ENCODE peak calls at places on chromosome 2, in seven cellular contexts. V is right atrium auricular region, X is SK-N-SH, M is kidney, S is colonic mucosa, Y is adrenal gland, N is spleen. L is an unnamed sample. For H3K4me1, the result is how much of the 10 kb centered on the place peaks cover.

GRCh38 chr2:237210763-237211162 is 125.1 kb downstream of the COPS8 start:
- DNase-seq in V (peak), X (no peak), M (no peak), Y (no peak), S (no peak), N (no peak), L (no peak)

GRCh38 chr2:73111300-73112025 is 1.3 kb downstream of the RAB11FIP5 start:
- DNase-seq in S (peak), N (peak), X (no peak), V (no peak), Y (peak), M (peak), L (peak)

GRCh38 chr2:13014783-13015182 is 298.0 kb downstream of the TRIB2 start:
- DNase-seq in V (no peak), Y (no peak), N (no peak), X (peak), M (no peak), S (no peak), L (no peak)

GRCh38 chr2:148058641-148059040 is 37.8 kb downstream of the MBD5 start:
- DNase-seq in M (no peak), N (no peak), X (no peak), Y (no peak), S (no peak), V (no peak), L (no peak)

GRCh38 chr2:26607698-26608097 is 33.5 kb downstream of the CIB4 start:
- DNase-seq in M (no peak), X (no peak), V (no peak), S (no peak), N (peak), Y (no peak), L (no peak)

GRCh38 chr2:237126519-237126918 is 40.8 kb downstream of the COPS8 start:
- DNase-seq in M (no peak), S (no peak), X (no peak), Y (no peak), V (no peak), N (no peak), L (no peak)

GRCh38 chr2:174012347-174013309 is 47.5 kb upstream of the SP3 start:
- DNase-seq in S (peak), Y (peak), M (peak), X (no peak), V (peak), N (peak), L (peak)

GRCh38 chr2:217634871-217635270 is 367.9 kb downstream of the TNS1 start:
- DNase-seq in Y (no peak), M (no peak), X (no peak), S (no peak), N (no peak), V (no peak), L (no peak)

GRCh38 chr2:205169453-205169852 is 512.8 kb upstream of the NRP2 start:
- DNase-seq in M (no peak), N (no peak), Y (no peak), X (no peak), V (no peak), S (no peak), L (no peak)

GRCh38 chr2:134401081-134401497 is 147.2 kb downstream of the MGAT5 start:
- DNase-seq in S (no peak), X (peak), V (peak), N (no peak), M (no peak), Y (no peak), L (peak)

GRCh38 chr2:197369228-197369945 is 58.8 kb upstream of the ANKRD44 start:
- DNase-seq in Y (no peak), N (no peak), V (no peak), M (no peak), X (no peak), S (no peak), L (no peak)

GRCh38 chr2:147829106-147829505 is 15.7 kb upstream of the ACVR2A start:
- DNase-seq in M (no peak), Y (no peak), S (no peak), N (no peak), X (no peak), V (no peak), L (no peak)

GRCh38 chr2:238155051-238155760 is 3.6 kb upstream of the ERFE start:
- DNase-seq in S (peak), Y (peak), V (peak), N (no peak), M (peak), X (no peak), L (peak)

GRCh38 chr2:71665168-71666093 is 212.1 kb downstream of the DYSF start:
- DNase-seq in Y (no peak), V (peak), M (peak), X (no peak), S (no peak), N (peak), L (peak)

GRCh38 chr2:142100139-142100873 is 30.5 kb downstream of the LRP1B start:
- DNase-seq in Y (no peak), X (no peak), V (no peak), S (no peak), M (no peak), N (no peak), L (no peak)

GRCh38 chr2:224956706-224957105 is 85.6 kb downstream of the DOCK10 start:
- DNase-seq in Y (no peak), N (no peak), X (no peak), S (no peak), M (no peak), V (no peak), L (no peak)
- H3K4me1 ChIP-seq in Y (under half), N (half or more), X (under half), S (under half), M (under half), V (under half), L (under half)

GRCh38 chr2:158125756-158126498 is 24.3 kb downstream of the UPP2 start:
- DNase-seq in S (no peak), M (no peak), X (no peak), Y (no peak), V (no peak), N (no peak), L (no peak)
- H3K4me1 ChIP-seq in S (under half), M (under half), X (under half), Y (under half), V (under half), N (under half), L (under half)

GRCh38 chr2:673615-674318 is 3.4 kb downstream of the TMEM18 start:
- DNase-seq in Y (no peak), X (no peak), S (no peak), V (no peak), M (no peak), N (no peak), L (no peak)
- H3K4me1 ChIP-seq in Y (under half), X (under half), S (under half), V (under half), M (under half), N (under half), L (under half)

GRCh38 chr2:160405077-160405865 is 88.3 kb downstream of the RBMS1 start:
- DNase-seq in V (no peak), N (no peak), M (no peak), X (no peak), Y (no peak), S (no peak), L (no peak)

GRCh38 chr2:160399880-160400279 is 93.7 kb downstream of the RBMS1 start:
- DNase-seq in S (no peak), N (no peak), Y (no peak), X (no peak), V (no peak), M (no peak), L (no peak)

GRCh38 chr2:160402498-160402897 is 91.1 kb downstream of the RBMS1 start:
- DNase-seq in S (no peak), N (no peak), Y (no peak), X (no peak), V (no peak), M (no peak), L (no peak)

GRCh38 chr2:160402997-160403979 is 90.3 kb downstream of the RBMS1 start:
- DNase-seq in V (no peak), Y (no peak), X (no peak), S (no peak), M (no peak), N (no peak), L (no peak)

GRCh38 chr2:160401895-160402294 is 91.7 kb downstream of the RBMS1 start:
- DNase-seq in V (no peak), Y (no peak), N (no peak), M (no peak), X (no peak), S (no peak), L (no peak)
- H3K4me1 ChIP-seq in V (under half), Y (half or more), N (half or more), M (under half), X (under half), S (under half), L (under half)

DNA sequence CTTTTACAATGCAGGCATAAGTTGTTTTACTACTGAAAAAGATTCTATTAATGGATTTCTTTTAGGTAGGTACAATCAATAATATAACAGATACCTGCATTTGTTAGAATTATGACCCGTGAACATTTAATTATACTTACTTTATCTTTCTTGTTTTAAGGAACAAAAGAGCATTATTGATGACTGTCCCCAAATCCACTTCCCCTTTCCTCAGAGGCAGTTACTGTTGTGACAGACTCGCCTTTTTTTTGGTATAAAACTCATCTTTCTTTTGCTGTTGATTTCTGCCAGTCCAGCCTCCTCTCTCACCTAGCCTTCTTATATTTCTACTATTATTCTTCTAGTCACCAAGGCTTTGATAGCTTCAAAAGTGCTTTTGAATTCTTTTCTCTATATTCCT is 12.1 kb downstream of the ACTR3 start:
- DNase-seq in V (no peak), X (no peak), Y (no peak), S (no peak), N (no peak), M (no peak), L (no peak)
- H3K4me1 ChIP-seq in V (under half), X (under half), Y (half or more), S (under half), N (half or more), M (under half), L (half or more)